ENCODE peak calls at places on chromosomes 7 and 10, in five cellular contexts. One of them, this sample, is unnamed.

GRCh38 chr10:15442056-15442455 is 71.0 kb upstream of the FAM171A1 start:
- DNase-seq in NCI-H2029 treated with DMSO at 0.1 percent for 48 hours: no peak
- DNase-seq in A172: no peak
- DNase-seq in activated naive CD4-positive, alpha-beta T cell: no peak
- DNase-seq in CD8-positive, alpha-beta T cell: no peak
- DNase-seq in this sample: no peak

GRCh38 chr7:150362989-150363769 is 5.4 kb upstream of the REPIN1 start:
- DNase-seq in NCI-H2029 treated with DMSO at 0.1 percent for 48 hours: no peak
- DNase-seq in A172: peak
- DNase-seq in activated naive CD4-positive, alpha-beta T cell: no peak
- DNase-seq in CD8-positive, alpha-beta T cell: no peak
- DNase-seq in this sample: peak

GRCh38 chr7:121547341-121548092 is 151.4 kb upstream of the FAM3C start:
- DNase-seq in NCI-H2029 treated with DMSO at 0.1 percent for 48 hours: peak
- DNase-seq in A172: peak
- DNase-seq in activated naive CD4-positive, alpha-beta T cell: no peak
- DNase-seq in CD8-positive, alpha-beta T cell: no peak
- DNase-seq in this sample: peak

GRCh38 chr10:45470098-45471012 is 96.3 kb downstream of the ALOX5 start:
- DNase-seq in NCI-H2029 treated with DMSO at 0.1 percent for 48 hours: no peak
- DNase-seq in A172: peak
- DNase-seq in activated naive CD4-positive, alpha-beta T cell: peak
- DNase-seq in CD8-positive, alpha-beta T cell: peak
- DNase-seq in this sample: peak

GRCh38 chr7:14761506-14762296 is 140.8 kb downstream of the DGKB start:
- DNase-seq in NCI-H2029 treated with DMSO at 0.1 percent for 48 hours: peak
- DNase-seq in A172: peak
- DNase-seq in activated naive CD4-positive, alpha-beta T cell: no peak
- DNase-seq in CD8-positive, alpha-beta T cell: no peak
- DNase-seq in this sample: no peak

GRCh38 chr7:76327610-76328009 is 25.1 kb downstream of the HSPB1 start:
- DNase-seq in NCI-H2029 treated with DMSO at 0.1 percent for 48 hours: no peak
- DNase-seq in A172: no peak
- DNase-seq in activated naive CD4-positive, alpha-beta T cell: no peak
- DNase-seq in CD8-positive, alpha-beta T cell: no peak
- DNase-seq in this sample: no peak

GRCh38 chr7:137169282-137169698 is 174.2 kb downstream of the PTN start:
- DNase-seq in NCI-H2029 treated with DMSO at 0.1 percent for 48 hours: peak
- DNase-seq in A172: peak
- DNase-seq in activated naive CD4-positive, alpha-beta T cell: no peak
- DNase-seq in CD8-positive, alpha-beta T cell: no peak
- DNase-seq in this sample: peak

GRCh38 chr10:33402748-33403147 is 68.3 kb upstream of the NRP1 start:
- DNase-seq in NCI-H2029 treated with DMSO at 0.1 percent for 48 hours: no peak
- DNase-seq in A172: no peak
- DNase-seq in activated naive CD4-positive, alpha-beta T cell: no peak
- DNase-seq in CD8-positive, alpha-beta T cell: no peak
- DNase-seq in this sample: no peak

GRCh38 chr10:93030409-93030808 is 30.2 kb upstream of the CYP26C1 start:
- DNase-seq in NCI-H2029 treated with DMSO at 0.1 percent for 48 hours: no peak
- DNase-seq in A172: peak
- DNase-seq in activated naive CD4-positive, alpha-beta T cell: no peak
- DNase-seq in CD8-positive, alpha-beta T cell: no peak
- DNase-seq in this sample: peak

GRCh38 chr10:3081383-3081981 is 14.1 kb downstream of the PFKP start:
- DNase-seq in NCI-H2029 treated with DMSO at 0.1 percent for 48 hours: no peak
- DNase-seq in A172: no peak
- DNase-seq in activated naive CD4-positive, alpha-beta T cell: no peak
- DNase-seq in CD8-positive, alpha-beta T cell: no peak
- DNase-seq in this sample: no peak

GRCh38 chr10:48552946-48553564 is 51.8 kb downstream of the ARHGAP22 start:
- DNase-seq in NCI-H2029 treated with DMSO at 0.1 percent for 48 hours: no peak
- DNase-seq in A172: no peak
- DNase-seq in activated naive CD4-positive, alpha-beta T cell: no peak
- DNase-seq in CD8-positive, alpha-beta T cell: no peak
- DNase-seq in this sample: no peak

GRCh38 chr7:141074162-141074989 is 512 bp downstream of the TMEM178B start:
- DNase-seq in NCI-H2029 treated with DMSO at 0.1 percent for 48 hours: peak
- DNase-seq in A172: no peak
- DNase-seq in activated naive CD4-positive, alpha-beta T cell: no peak
- DNase-seq in CD8-positive, alpha-beta T cell: no peak
- DNase-seq in this sample: peak

GRCh38 chr10:3399756-3400155 is 227.2 kb upstream of the PITRM1 start:
- DNase-seq in NCI-H2029 treated with DMSO at 0.1 percent for 48 hours: no peak
- DNase-seq in A172: no peak
- DNase-seq in activated naive CD4-positive, alpha-beta T cell: no peak
- DNase-seq in CD8-positive, alpha-beta T cell: no peak
- DNase-seq in this sample: peak

GRCh38 chr7:139702313-139702731 is 75.5 kb downstream of the HIPK2 start:
- DNase-seq in NCI-H2029 treated with DMSO at 0.1 percent for 48 hours: no peak
- DNase-seq in A172: no peak
- DNase-seq in activated naive CD4-positive, alpha-beta T cell: no peak
- DNase-seq in CD8-positive, alpha-beta T cell: no peak
- DNase-seq in this sample: peak

GRCh38 chr7:50467817-50468610 is 17.9 kb upstream of the FIGNL1 start:
- DNase-seq in NCI-H2029 treated with DMSO at 0.1 percent for 48 hours: no peak
- DNase-seq in A172: peak
- DNase-seq in activated naive CD4-positive, alpha-beta T cell: peak
- DNase-seq in CD8-positive, alpha-beta T cell: peak
- DNase-seq in this sample: peak

GRCh38 chr10:100020161-100020882 is 10.6 kb upstream of the DNMBP start:
- DNase-seq in NCI-H2029 treated with DMSO at 0.1 percent for 48 hours: no peak
- DNase-seq in A172: no peak
- DNase-seq in activated naive CD4-positive, alpha-beta T cell: no peak
- DNase-seq in CD8-positive, alpha-beta T cell: no peak
- DNase-seq in this sample: no peak

GRCh38 chr7:100221767-100222444 is 2.2 kb downstream of the PVRIG start:
- DNase-seq in NCI-H2029 treated with DMSO at 0.1 percent for 48 hours: no peak
- DNase-seq in A172: no peak
- DNase-seq in activated naive CD4-positive, alpha-beta T cell: no peak
- DNase-seq in CD8-positive, alpha-beta T cell: peak
- DNase-seq in this sample: no peak

GRCh38 chr7:44697136-44698045 is 51.3 kb upstream of the ZMIZ2 start:
- DNase-seq in NCI-H2029 treated with DMSO at 0.1 percent for 48 hours: no peak
- DNase-seq in A172: no peak
- DNase-seq in activated naive CD4-positive, alpha-beta T cell: no peak
- DNase-seq in CD8-positive, alpha-beta T cell: no peak
- DNase-seq in this sample: no peak

GRCh38 chr7:105149827-105150226 is 135.8 kb downstream of the KMT2E start:
- DNase-seq in NCI-H2029 treated with DMSO at 0.1 percent for 48 hours: no peak
- DNase-seq in A172: peak
- DNase-seq in activated naive CD4-positive, alpha-beta T cell: no peak
- DNase-seq in CD8-positive, alpha-beta T cell: no peak
- DNase-seq in this sample: peak

GRCh38 chr10:34587002-34587740 is 227.9 kb downstream of the PARD3 start:
- DNase-seq in NCI-H2029 treated with DMSO at 0.1 percent for 48 hours: no peak
- DNase-seq in A172: no peak
- DNase-seq in activated naive CD4-positive, alpha-beta T cell: no peak
- DNase-seq in CD8-positive, alpha-beta T cell: no peak
- DNase-seq in this sample: no peak

GRCh38 chr10:113610636-113611601 is 52.9 kb downstream of the NRAP start:
- DNase-seq in NCI-H2029 treated with DMSO at 0.1 percent for 48 hours: no peak
- DNase-seq in A172: no peak
- DNase-seq in activated naive CD4-positive, alpha-beta T cell: no peak
- DNase-seq in CD8-positive, alpha-beta T cell: no peak
- DNase-seq in this sample: no peak

GRCh38 chr7:32893225-32893560 is 1.6 kb upstream of the KBTBD2 start:
- DNase-seq in NCI-H2029 treated with DMSO at 0.1 percent for 48 hours: no peak
- DNase-seq in A172: peak
- DNase-seq in activated naive CD4-positive, alpha-beta T cell: no peak
- DNase-seq in CD8-positive, alpha-beta T cell: no peak
- DNase-seq in this sample: no peak

GRCh38 chr10:96835826-96836365 is 3.8 kb downstream of the LCOR start:
- DNase-seq in NCI-H2029 treated with DMSO at 0.1 percent for 48 hours: no peak
- DNase-seq in A172: no peak
- DNase-seq in activated naive CD4-positive, alpha-beta T cell: no peak
- DNase-seq in CD8-positive, alpha-beta T cell: no peak
- DNase-seq in this sample: no peak

GRCh38 chr7:155646669-155647068 is 2.2 kb downstream of the RBM33 start:
- DNase-seq in NCI-H2029 treated with DMSO at 0.1 percent for 48 hours: no peak
- DNase-seq in A172: no peak
- DNase-seq in activated naive CD4-positive, alpha-beta T cell: no peak
- DNase-seq in CD8-positive, alpha-beta T cell: no peak
- DNase-seq in this sample: no peak

GRCh38 chr7:149823191-149823630 is 15.0 kb upstream of the ZNF862 start:
- DNase-seq in NCI-H2029 treated with DMSO at 0.1 percent for 48 hours: no peak
- DNase-seq in A172: no peak
- DNase-seq in activated naive CD4-positive, alpha-beta T cell: no peak
- DNase-seq in CD8-positive, alpha-beta T cell: no peak
- DNase-seq in this sample: no peak

GRCh38 chr10:22712959-22713852 is 1.2 kb downstream of the PIP4K2A start:
- DNase-seq in NCI-H2029 treated with DMSO at 0.1 percent for 48 hours: no peak
- DNase-seq in A172: no peak
- DNase-seq in activated naive CD4-positive, alpha-beta T cell: peak
- DNase-seq in CD8-positive, alpha-beta T cell: peak
- DNase-seq in this sample: peak